ENCODE peak calls at places on chromosomes 12 and 14, in five cellular contexts. Q is Panc1, C is K562, V is upper lobe of left lung, L is GM12878. J is an unnamed sample.

GRCh38 chr14:26765768-26766550 is 168.1 kb upstream of the NOVA1 start:
- ATAC-seq in L (no peak), Q (no peak), C (no peak), V (peak), J (peak)

GRCh38 chr12:1632702-1633101 is 3.7 kb downstream of the WNT5B start:
- ATAC-seq in C (no peak), V (no peak), L (no peak), Q (no peak), J (no peak)

GRCh38 chr12:29561736-29562135 is 64.2 kb upstream of the OVCH1 start:
- ATAC-seq in C (no peak), V (no peak), Q (no peak), L (no peak), J (peak)

GRCh38 chr14:56797569-56798446 is 12.5 kb downstream of the OTX2 start:
- ATAC-seq in Q (no peak), L (no peak), C (no peak), V (no peak), J (peak)

GRCh38 chr12:39905152-39905551 is 200.7 kb downstream of the SLC2A13 start:
- ATAC-seq in C (no peak), V (no peak), L (no peak), Q (no peak), J (peak)

GRCh38 chr12:81270385-81270784 is 192.5 kb downstream of the ACSS3 start:
- ATAC-seq in L (no peak), C (no peak), Q (no peak), V (no peak), J (no peak)

GRCh38 chr14:93059917-93060545 is 55.7 kb downstream of the ITPK1 start:
- ATAC-seq in L (peak), V (no peak), C (peak), Q (peak), J (no peak)

GRCh38 chr14:87994974-87995373 is 2.0 kb upstream of the GALC start:
- ATAC-seq in Q (no peak), V (peak), L (peak), C (no peak), J (no peak)

GRCh38 chr14:78927261-78927660 is 757.1 kb downstream of the NRXN3 start:
- ATAC-seq in L (no peak), C (no peak), V (no peak), Q (no peak), J (no peak)

GRCh38 chr12:13563743-13564125 is 367.2 kb downstream of the EMP1 start:
- ATAC-seq in V (no peak), C (no peak), L (no peak), Q (no peak), J (no peak)

GRCh38 chr14:91996951-91997371 is 42.9 kb downstream of the TRIP11 start:
- ATAC-seq in L (peak), Q (peak), V (peak), C (peak), J (peak)

GRCh38 chr12:9931245-9931644 is 925 bp downstream of the CLEC2A start:
- ATAC-seq in V (no peak), L (no peak), Q (no peak), C (no peak), J (no peak)

GRCh38 chr12:30853561-30854133 is 72.9 kb upstream of the TSPAN11 start:
- ATAC-seq in V (peak), C (no peak), L (no peak), Q (peak), J (no peak)

DNA sequence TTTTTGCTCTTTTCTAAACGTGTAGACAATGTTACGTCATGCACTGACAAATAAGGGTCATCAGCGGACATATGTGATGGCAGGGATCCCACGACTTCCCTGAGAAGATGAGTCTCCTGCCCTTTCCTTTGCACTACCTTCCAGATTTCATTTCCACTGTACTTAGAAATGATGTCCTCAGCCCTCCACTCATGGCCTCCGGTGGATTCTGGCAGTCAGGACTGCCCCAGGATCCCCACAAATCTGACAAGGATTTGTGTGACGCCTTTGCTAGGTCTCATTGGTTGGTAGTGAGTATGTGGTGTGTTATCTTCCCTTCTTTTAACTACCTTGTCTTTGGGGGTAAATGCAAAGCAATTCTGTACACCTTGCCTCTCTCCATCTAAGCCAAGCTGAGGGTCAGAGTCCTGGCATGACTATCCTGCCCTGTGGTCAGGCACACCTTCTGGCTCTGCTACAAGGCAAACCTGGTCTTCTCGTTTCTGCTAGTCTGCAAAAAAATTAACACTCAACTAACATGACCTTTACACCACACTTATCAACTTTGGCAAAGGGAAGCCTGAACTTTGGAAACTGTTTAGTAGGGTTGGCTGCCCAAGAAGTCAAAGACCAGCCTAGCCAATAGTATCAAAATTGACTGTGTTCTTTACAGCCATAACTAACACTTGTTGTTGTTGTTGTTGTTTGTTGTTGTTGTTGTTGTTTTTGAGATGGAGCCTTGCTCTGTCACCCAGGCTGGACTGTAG is 17.3 kb upstream of the DHRS4 start:
- ATAC-seq in L (no peak), Q (no peak), V (no peak), C (no peak), J (no peak)
- TF ChIP-seq POLR2AphosphoS5 in L (no peak), Q (no peak), V (no peak), C (no peak), J (no peak)

DNA sequence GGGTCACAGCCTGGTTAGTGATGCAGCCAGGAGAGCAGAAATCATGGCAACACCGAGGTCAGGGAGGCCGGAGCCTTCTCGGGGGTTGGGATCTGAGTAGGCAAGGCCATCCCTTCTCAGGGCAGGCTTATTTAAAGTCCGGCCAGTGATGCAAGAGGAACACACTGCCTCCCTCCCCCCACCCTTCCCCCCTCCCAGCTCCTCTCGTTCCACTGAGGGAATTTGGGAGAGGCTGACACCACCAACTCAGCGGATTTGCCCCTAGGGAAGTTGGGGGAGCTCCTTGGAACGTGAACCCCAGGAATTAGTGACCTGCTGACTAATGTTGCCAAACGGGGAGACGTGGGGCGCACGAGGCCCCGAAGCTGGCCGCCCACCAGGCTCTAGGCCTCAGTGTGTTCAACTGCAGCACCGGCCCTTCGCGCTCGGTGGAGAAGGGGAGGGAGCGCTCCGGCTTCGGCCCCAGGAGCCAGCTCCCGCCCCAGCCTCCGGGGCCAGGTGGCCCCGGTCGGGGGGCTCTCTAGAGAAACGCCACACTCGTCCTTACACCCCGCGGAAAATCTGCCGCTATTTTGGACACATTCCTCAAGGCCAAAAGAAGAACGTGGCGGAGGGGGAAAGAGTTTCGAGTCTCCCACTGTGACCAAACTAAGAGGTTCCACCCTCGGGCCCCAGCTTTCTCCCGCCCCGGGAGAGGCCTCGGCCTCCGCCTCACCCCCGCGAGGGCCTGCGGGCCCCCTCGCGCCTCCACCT is 1.6 kb downstream of the CTDSP2 start:
- ATAC-seq in C (peak), V (peak), L (peak), Q (peak), J (peak)
- TF ChIP-seq POLR2AphosphoS5 in C (no peak), V (peak), L (no peak), Q (peak), J (peak)

DNA sequence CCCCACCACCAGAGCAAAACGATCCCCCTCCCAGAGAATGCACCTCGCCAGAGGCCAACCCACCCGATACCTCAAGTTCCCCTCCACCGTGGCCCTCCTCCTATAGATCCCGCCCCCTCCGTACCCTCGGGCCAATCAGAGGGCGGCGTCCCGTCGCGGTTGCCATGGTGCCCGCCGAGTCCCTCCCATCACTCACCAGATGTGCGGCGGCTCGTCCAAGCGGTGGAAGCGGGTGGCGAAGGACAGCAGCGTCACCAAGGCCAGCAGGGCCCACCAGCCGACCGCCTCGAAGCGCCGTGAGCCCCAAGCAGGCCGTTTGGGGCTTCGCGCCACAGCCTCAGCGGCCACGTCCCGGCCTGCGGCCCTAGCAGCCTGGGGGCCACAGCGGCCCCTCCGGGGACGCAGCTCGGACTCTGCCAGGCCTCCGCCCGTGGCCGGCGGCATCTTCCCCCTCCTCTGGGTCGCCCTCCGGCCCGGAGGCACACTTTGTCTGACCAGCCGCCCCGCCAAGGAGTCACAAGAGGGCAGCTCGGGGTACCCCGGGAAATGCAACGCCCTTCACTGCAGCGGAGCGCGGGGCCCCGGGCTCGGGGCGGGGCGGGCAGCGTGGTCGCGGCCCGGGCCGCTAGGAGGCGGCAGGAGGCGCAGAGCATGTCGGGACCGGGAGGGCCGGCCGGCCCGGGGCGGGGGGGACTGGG is at the start of gene POMT2:
- ATAC-seq in V (peak), L (peak), Q (peak), C (peak), J (peak)
- TF ChIP-seq POLR2AphosphoS5 in V (no peak), L (no peak), Q (no peak), C (no peak), J (peak)

DNA sequence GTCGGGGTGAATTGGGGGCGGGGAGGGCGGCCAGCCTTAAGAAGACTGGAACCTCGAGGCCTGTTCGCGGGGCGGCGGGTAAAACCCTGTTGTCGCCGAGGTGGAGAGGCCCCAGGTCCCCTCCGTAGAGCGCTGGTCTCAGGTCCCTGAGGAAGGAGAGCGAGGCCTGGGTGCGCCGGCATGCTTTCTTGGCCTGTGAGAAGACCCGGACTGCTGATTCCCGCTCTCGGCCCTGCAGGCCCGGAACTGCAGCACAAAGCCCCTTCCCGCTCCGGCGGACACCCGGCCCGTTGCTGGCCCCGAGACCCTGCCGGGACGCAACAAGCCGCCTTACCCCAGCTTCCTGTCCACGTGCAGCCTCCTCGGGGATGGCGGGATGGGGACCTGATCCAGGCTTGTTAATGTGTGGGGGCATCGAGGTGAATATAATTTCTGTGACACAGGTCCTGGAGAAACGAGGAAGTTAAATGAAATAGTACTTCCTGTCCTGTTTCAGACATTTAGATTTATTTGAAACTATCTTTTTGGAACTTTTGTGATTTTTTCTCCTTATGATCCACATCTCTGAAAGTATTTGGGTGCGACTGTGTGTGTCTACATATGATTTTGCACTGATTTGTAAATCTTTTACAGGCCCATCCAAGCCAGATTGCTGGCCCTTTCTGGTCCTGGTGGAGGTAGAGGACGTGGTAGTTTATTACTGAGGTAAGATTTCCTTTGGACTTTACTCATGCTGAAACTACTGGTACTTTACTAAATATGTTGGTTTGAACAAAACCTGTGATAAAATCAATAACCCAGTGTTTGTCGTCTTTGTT is 600 bp downstream of the PNN start:
- ATAC-seq in V (peak), L (peak), C (peak), Q (peak), J (peak)
- TF ChIP-seq POLR2AphosphoS5 in V (no peak), L (no peak), C (no peak), Q (no peak), J (no peak)

J was measured in gastroesophageal sphincter.